ENCODE peak calls at places on chromosomes 2 and 18, in four cellular contexts. O is K562, L is A549, Y is HepG2. G is an unnamed sample.

GRCh38 chr2:47555368-47555767 is 152.4 kb downstream of the MSH2 start:
- DNase-seq in O (no peak), Y (no peak), L (no peak), G (no peak)

GRCh38 chr2:126359494-126359893 is 296.5 kb upstream of the GYPC start:
- DNase-seq in Y (no peak), L (peak; percentile 15), O (peak; percentile 15), G (no peak)

GRCh38 chr2:121735520-121736074 is 1.1 kb downstream of the NIFK start:
- DNase-seq in O (no peak), Y (no peak), L (peak; percentile 35), G (no peak)

GRCh38 chr2:193837368-193837767 is 1642.6 kb upstream of the TMEFF2 start:
- DNase-seq in O (no peak), L (no peak), Y (no peak), G (no peak)

GRCh38 chr2:60411295-60411694 is 142.2 kb downstream of the BCL11A start:
- DNase-seq in Y (no peak), O (no peak), L (no peak), G (no peak)

GRCh38 chr2:56337342-56337741 is 153.6 kb downstream of the CCDC85A start:
- DNase-seq in Y (no peak), O (no peak), L (no peak), G (no peak)

GRCh38 chr18:10659594-10659993 is 133.8 kb downstream of the NAPG start:
- DNase-seq in O (no peak), L (no peak), Y (no peak), G (no peak)

GRCh38 chr2:235836416-235837042 is 331.7 kb downstream of the GBX2 start:
- DNase-seq in L (no peak), O (no peak), Y (no peak), G (no peak)

GRCh38 chr2:133571249-133571648 is 3.0 kb upstream of the NCKAP5 start:
- DNase-seq in Y (no peak), O (no peak), L (no peak), G (peak; percentile 48)

GRCh38 chr2:11753452-11753885 is 7.0 kb downstream of the LPIN1 start:
- DNase-seq in O (peak; percentile 34), L (no peak), Y (no peak), G (no peak)

GRCh38 chr2:19649107-19649506 is 252.7 kb downstream of the TTC32 start:
- DNase-seq in Y (no peak), L (peak; percentile 32), O (no peak), G (no peak)

GRCh38 chr18:34956663-34957062 is 84.5 kb upstream of the MAPRE2 start:
- DNase-seq in O (no peak), Y (no peak), L (no peak), G (no peak)

DNA sequence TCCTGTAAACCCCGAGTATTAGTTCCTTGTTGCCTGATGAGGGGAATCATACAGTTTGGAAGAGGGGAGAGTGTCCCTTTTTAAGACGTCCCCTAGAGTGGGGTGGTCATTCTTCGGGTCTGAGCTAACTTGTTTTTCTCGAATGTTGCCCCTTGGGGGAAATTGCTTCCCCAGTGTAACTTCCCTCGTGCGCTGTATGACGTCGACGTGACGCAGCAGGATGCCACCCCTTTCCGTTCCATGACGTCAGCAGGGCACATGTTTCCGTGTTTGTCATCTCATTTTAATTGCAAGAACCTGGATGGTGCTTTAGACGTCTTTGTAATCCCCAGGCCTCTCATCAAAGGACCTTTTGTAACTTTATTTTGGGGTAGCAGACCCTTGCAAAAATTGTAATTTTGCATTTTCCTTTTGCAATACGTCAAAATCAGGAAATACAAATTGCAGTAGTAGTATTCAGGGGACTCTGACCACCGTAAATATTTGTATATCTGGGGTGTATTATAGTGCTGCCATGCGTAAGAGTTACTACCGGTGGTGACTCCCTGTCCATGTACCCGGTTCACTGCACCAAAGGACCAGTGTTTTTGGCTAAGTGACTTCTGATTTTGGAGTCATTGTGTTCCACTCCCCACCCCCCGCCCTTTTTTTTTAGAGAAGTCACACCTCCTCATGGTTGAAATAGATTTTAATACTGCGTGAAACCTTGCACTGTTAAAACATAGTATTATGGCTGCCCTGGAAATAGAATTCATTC is 712 bp downstream of the BABAM2 start:
- DNase-seq in Y (peak; percentile 37), O (peak; percentile 82), L (peak; percentile 94), G (peak; percentile 65)
- TF ChIP-seq USF2 in Y (no peak), O (peak; percentile 37), L (peak; percentile 43), G (no peak)

DNA sequence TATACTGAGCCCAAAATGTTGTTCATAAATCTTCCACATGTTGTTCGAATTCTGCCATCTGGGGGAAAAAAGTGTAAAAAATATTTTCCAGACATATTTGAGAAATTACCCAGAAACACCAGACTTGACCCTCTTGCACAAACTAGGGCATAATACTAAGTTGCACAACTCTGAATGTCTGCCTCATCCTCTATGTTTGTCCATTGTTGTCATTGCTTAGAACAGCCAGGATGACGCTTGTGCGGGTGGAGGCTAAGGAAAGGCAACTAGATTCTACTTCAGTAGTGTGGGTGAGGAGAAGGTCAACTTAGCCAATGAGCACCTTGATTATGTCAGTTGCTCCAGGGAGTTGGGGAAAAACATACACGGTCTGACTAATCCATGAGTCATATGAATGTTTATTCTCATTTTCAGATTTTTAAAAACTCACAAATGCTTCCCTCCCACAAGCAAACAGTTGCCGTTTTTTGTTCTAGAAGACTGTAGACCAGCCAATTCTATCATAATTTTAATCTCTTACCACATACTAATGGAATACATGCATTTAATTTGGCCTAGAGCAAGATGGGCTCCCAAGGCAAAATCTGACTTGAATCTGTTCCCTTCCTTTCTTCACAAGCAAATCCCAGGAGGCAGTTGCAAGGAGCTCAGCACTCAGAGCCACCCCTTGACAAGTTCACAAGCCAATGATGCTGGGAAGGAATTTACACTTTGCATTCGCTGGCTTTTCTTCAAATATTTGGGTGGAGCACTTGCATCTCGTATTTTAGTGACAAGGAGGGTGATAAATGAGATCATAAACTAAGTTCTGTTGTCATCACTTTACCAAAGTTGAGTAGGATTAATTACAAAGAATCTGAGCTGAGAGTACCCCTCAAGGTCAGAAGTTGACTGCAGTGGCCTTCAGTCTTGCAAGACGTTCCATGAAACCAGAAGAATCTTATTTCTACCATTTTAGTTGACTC is 163.2 kb upstream of the TWIST2 start:
- DNase-seq in L (peak; percentile 99), Y (peak; percentile 29), O (no peak), G (no peak)
- TF ChIP-seq NR3C1 in L (no peak), Y (no peak), O (no peak), G (no peak)

GRCh38 chr2:101401316-101401660 is 14.0 kb upstream of the CREG2 start:
- DNase-seq in L (no peak), O (no peak), Y (no peak), G (no peak)

GRCh38 chr2:101400516-101401315 is 13.4 kb upstream of the CREG2 start:
- DNase-seq in L (no peak), Y (no peak), O (no peak), G (no peak)

GRCh38 chr2:101403745-101404144 is 16.4 kb upstream of the CREG2 start:
- DNase-seq in O (no peak), L (no peak), Y (no peak), G (no peak)

GRCh38 chr2:101402637-101403036 is 15.3 kb upstream of the CREG2 start:
- DNase-seq in L (no peak), Y (no peak), O (no peak), G (no peak)

DNA sequence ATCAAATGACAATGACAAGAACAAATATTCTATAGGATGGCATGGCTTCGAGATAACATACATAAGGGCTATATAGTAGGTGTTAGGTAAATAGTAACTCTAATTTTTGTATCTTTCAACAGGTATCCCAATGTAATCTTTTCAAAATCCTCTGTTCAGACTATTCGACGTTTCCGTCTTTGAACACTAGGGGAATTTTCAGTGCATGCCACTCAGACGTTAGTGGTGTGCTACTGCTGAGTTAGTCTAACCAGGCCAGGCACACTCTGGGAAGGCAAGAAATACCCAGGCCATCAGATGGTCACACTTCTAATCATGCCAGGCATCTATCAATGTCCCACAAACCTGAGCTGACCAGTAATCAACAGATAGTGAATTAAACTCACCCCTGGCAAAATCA is 14.6 kb upstream of the CREG2 start:
- DNase-seq in Y (no peak), L (no peak), O (no peak), G (no peak)
- TF ChIP-seq CTCF in Y (peak; percentile 9), L (no peak), O (peak; percentile 17), G (no peak)

DNA sequence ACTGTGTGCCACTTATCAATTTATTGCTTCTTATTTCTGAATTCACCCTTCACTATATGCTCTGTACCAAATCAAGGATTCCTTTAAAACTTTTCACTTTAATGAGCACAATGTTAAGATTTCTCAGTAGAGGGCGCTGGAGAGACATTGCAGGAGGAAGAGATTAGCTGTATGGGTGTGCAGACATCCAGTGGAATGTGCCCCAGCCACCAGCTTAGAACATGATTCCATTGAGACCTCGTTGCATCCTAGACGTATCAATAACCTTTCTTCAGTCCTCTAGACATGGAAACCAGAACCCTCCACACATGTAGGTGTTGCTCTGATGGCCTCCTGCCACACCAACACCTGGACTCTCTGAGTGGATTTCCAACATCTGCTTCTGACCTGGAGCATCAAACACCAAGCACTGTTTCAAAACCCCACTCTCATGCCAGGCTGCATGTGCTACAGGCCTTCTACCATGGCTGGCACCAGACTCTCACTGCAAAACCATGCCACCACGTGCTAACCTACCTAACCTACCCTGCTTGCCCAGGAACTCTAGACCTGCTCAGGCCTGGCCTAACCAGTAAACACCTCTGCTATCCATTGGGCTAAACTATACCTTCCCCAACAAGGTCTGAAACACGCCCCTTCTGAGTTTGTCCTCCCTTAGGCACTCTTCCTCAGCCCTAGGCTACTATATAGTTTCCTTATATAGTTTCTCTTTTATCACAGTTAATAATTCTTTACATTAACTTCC is 633.2 kb upstream of the PKDCC start:
- DNase-seq in O (peak; percentile 3), Y (peak; percentile 56), L (peak; percentile 46), G (peak; percentile 21)
- TF ChIP-seq USF2 in O (no peak), Y (no peak), L (no peak), G (no peak)

GRCh38 chr2:86440631-86441391 is at the start of gene KDM3A:
- DNase-seq in Y (peak; percentile 99), L (peak; percentile 100), O (peak; percentile 96), G (peak; percentile 99)
- TF ChIP-seq NR3C1 in Y (no peak), L (no peak), O (no peak), G (peak; percentile 85)

GRCh38 chr2:131389657-131390056 is 25.7 kb upstream of the RAB6D start:
- DNase-seq in Y (no peak), O (no peak), L (no peak), G (no peak)

GRCh38 chr2:131394147-131394931 is 30.4 kb upstream of the RAB6D start:
- DNase-seq in O (peak; percentile 80), Y (peak; percentile 14), L (no peak), G (peak; percentile 63)
- TF ChIP-seq CTCF in O (peak; percentile 58), Y (peak; percentile 66), L (no peak), G (no peak)

GRCh38 chr18:22428672-22429071 is 11.0 kb upstream of the CTAGE1 start:
- DNase-seq in Y (no peak), O (no peak), L (peak; percentile 12), G (no peak)

GRCh38 chr18:22427797-22428549 is 10.3 kb upstream of the CTAGE1 start:
- DNase-seq in L (no peak), O (no peak), Y (no peak), G (no peak)

GRCh38 chr18:22420649-22421048 is 2.9 kb upstream of the CTAGE1 start:
- DNase-seq in L (no peak), O (no peak), Y (no peak), G (no peak)

GRCh38 chr18:22422909-22423548 is 5.3 kb upstream of the CTAGE1 start:
- DNase-seq in Y (no peak), L (no peak), O (no peak), G (no peak)

DNA sequence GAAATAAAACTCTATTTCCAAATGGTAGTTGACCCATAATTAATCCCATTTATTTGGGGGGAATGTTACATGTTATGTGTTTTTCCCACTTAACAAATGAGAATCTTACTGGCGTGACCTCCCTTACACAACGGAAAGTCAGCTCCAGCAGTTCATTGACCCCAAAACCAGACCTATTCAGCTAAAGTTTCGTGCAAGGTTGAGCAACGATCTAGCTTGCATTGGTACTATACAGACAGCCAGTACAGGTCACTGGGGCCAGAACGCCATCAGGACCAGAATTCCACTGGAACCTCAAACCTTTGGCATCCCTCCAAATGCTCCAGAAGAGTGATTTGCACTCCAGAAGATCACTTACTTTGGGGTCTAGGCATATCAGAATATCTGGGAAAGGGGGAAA is 6.8 kb upstream of the CTAGE1 start:
- DNase-seq in L (no peak), O (no peak), Y (no peak), G (no peak)
- TF ChIP-seq USF2 in L (no peak), O (no peak), Y (no peak), G (no peak)

G was measured in WTC11.